ENCODE peak calls at places on chromosomes 2 and 18, in eight cellular contexts. One of them, this sample, is unnamed.

GRCh38 chr18:36296591-36297418 is 708 bp upstream of the FHOD3 start:
- DNase-seq in myocyte: peak
- DNase-seq in SK-MEL-5: peak
- DNase-seq in ELR: peak
- DNase-seq in COR-L47: peak
- DNase-seq in CD8-positive, alpha-beta T cell: no peak
- DNase-seq in kidney glomerular epithelial cell: peak
- DNase-seq in A172: peak
- DNase-seq in this sample: peak

GRCh38 chr2:225100856-225101294 is 58.6 kb upstream of the DOCK10 start:
- DNase-seq in myocyte: peak
- DNase-seq in SK-MEL-5: no peak
- DNase-seq in ELR: peak
- DNase-seq in COR-L47: no peak
- DNase-seq in CD8-positive, alpha-beta T cell: no peak
- DNase-seq in kidney glomerular epithelial cell: peak
- DNase-seq in A172: peak
- DNase-seq in this sample: no peak

GRCh38 chr18:59560556-59560955 is 136.7 kb downstream of the CCBE1 start:
- DNase-seq in myocyte: no peak
- DNase-seq in SK-MEL-5: no peak
- DNase-seq in ELR: no peak
- DNase-seq in COR-L47: no peak
- DNase-seq in CD8-positive, alpha-beta T cell: no peak
- DNase-seq in kidney glomerular epithelial cell: no peak
- DNase-seq in A172: no peak
- DNase-seq in this sample: no peak

GRCh38 chr18:3529597-3529996 is 79.6 kb downstream of the TGIF1 start:
- DNase-seq in myocyte: peak
- DNase-seq in SK-MEL-5: no peak
- DNase-seq in ELR: no peak
- DNase-seq in COR-L47: no peak
- DNase-seq in CD8-positive, alpha-beta T cell: no peak
- DNase-seq in kidney glomerular epithelial cell: no peak
- DNase-seq in A172: no peak
- DNase-seq in this sample: no peak

GRCh38 chr2:6922201-6922656 is 5.0 kb downstream of the RNF144A start:
- DNase-seq in myocyte: no peak
- DNase-seq in SK-MEL-5: peak
- DNase-seq in ELR: no peak
- DNase-seq in COR-L47: peak
- DNase-seq in CD8-positive, alpha-beta T cell: no peak
- DNase-seq in kidney glomerular epithelial cell: no peak
- DNase-seq in A172: peak
- DNase-seq in this sample: peak

GRCh38 chr2:73952499-73953446 is 26.1 kb downstream of the DGUOK start:
- DNase-seq in myocyte: no peak
- DNase-seq in SK-MEL-5: peak
- DNase-seq in ELR: peak
- DNase-seq in COR-L47: no peak
- DNase-seq in CD8-positive, alpha-beta T cell: no peak
- DNase-seq in kidney glomerular epithelial cell: no peak
- DNase-seq in A172: peak
- DNase-seq in this sample: no peak

GRCh38 chr2:227395556-227395955 is 7.8 kb upstream of the SCYGR1 start:
- DNase-seq in myocyte: no peak
- DNase-seq in SK-MEL-5: no peak
- DNase-seq in ELR: peak
- DNase-seq in COR-L47: no peak
- DNase-seq in CD8-positive, alpha-beta T cell: no peak
- DNase-seq in kidney glomerular epithelial cell: no peak
- DNase-seq in A172: no peak
- DNase-seq in this sample: no peak

GRCh38 chr18:53753616-53754015 is 470.9 kb downstream of the MBD2 start:
- DNase-seq in myocyte: no peak
- DNase-seq in SK-MEL-5: no peak
- DNase-seq in ELR: no peak
- DNase-seq in COR-L47: peak
- DNase-seq in CD8-positive, alpha-beta T cell: no peak
- DNase-seq in kidney glomerular epithelial cell: no peak
- DNase-seq in A172: no peak
- DNase-seq in this sample: no peak

GRCh38 chr18:8081872-8082553 is 514.9 kb downstream of the PTPRM start:
- DNase-seq in myocyte: no peak
- DNase-seq in SK-MEL-5: no peak
- DNase-seq in ELR: no peak
- DNase-seq in COR-L47: peak
- DNase-seq in CD8-positive, alpha-beta T cell: no peak
- DNase-seq in kidney glomerular epithelial cell: no peak
- DNase-seq in A172: no peak
- DNase-seq in this sample: no peak

GRCh38 chr2:96264656-96265348 is 995 bp downstream of the TMEM127 start:
- DNase-seq in myocyte: peak
- DNase-seq in SK-MEL-5: peak
- DNase-seq in ELR: peak
- DNase-seq in COR-L47: peak
- DNase-seq in CD8-positive, alpha-beta T cell: no peak
- DNase-seq in kidney glomerular epithelial cell: no peak
- DNase-seq in A172: no peak
- DNase-seq in this sample: no peak

GRCh38 chr18:36440614-36441013 is 143.1 kb downstream of the FHOD3 start:
- DNase-seq in myocyte: peak
- DNase-seq in SK-MEL-5: no peak
- DNase-seq in ELR: peak
- DNase-seq in COR-L47: no peak
- DNase-seq in CD8-positive, alpha-beta T cell: no peak
- DNase-seq in kidney glomerular epithelial cell: peak
- DNase-seq in A172: peak
- DNase-seq in this sample: no peak

GRCh38 chr2:120013569-120014223 is 819 bp downstream of the EPB41L5 start:
- DNase-seq in myocyte: peak
- DNase-seq in SK-MEL-5: peak
- DNase-seq in ELR: peak
- DNase-seq in COR-L47: no peak
- DNase-seq in CD8-positive, alpha-beta T cell: no peak
- DNase-seq in kidney glomerular epithelial cell: no peak
- DNase-seq in A172: peak
- DNase-seq in this sample: no peak

GRCh38 chr2:135164431-135164830 is 112.3 kb downstream of the RAB3GAP1 start:
- DNase-seq in myocyte: peak
- DNase-seq in SK-MEL-5: peak
- DNase-seq in ELR: peak
- DNase-seq in COR-L47: no peak
- DNase-seq in CD8-positive, alpha-beta T cell: no peak
- DNase-seq in kidney glomerular epithelial cell: peak
- DNase-seq in A172: peak
- DNase-seq in this sample: no peak

GRCh38 chr2:138922973-138923563 is 142.9 kb upstream of the NXPH2 start:
- DNase-seq in myocyte: peak
- DNase-seq in SK-MEL-5: peak
- DNase-seq in ELR: peak
- DNase-seq in COR-L47: peak
- DNase-seq in CD8-positive, alpha-beta T cell: no peak
- DNase-seq in kidney glomerular epithelial cell: no peak
- DNase-seq in A172: peak
- DNase-seq in this sample: no peak

GRCh38 chr2:241914542-241914941 is 45.0 kb downstream of the RTP5 start:
- DNase-seq in myocyte: no peak
- DNase-seq in SK-MEL-5: no peak
- DNase-seq in ELR: no peak
- DNase-seq in COR-L47: no peak
- DNase-seq in CD8-positive, alpha-beta T cell: no peak
- DNase-seq in kidney glomerular epithelial cell: no peak
- DNase-seq in A172: no peak
- DNase-seq in this sample: no peak

GRCh38 chr2:204505488-204505887 is 39.8 kb upstream of the PARD3B start:
- DNase-seq in myocyte: peak
- DNase-seq in SK-MEL-5: no peak
- DNase-seq in ELR: peak
- DNase-seq in COR-L47: no peak
- DNase-seq in CD8-positive, alpha-beta T cell: no peak
- DNase-seq in kidney glomerular epithelial cell: peak
- DNase-seq in A172: peak
- DNase-seq in this sample: no peak

GRCh38 chr2:59034791-59035190 is 793.7 kb upstream of the FANCL start:
- DNase-seq in myocyte: no peak
- DNase-seq in SK-MEL-5: no peak
- DNase-seq in ELR: no peak
- DNase-seq in COR-L47: peak
- DNase-seq in CD8-positive, alpha-beta T cell: no peak
- DNase-seq in kidney glomerular epithelial cell: no peak
- DNase-seq in A172: peak
- DNase-seq in this sample: no peak

GRCh38 chr2:240585101-240585500 is 1.4 kb upstream of the CAPN10 start:
- DNase-seq in myocyte: no peak
- DNase-seq in SK-MEL-5: no peak
- DNase-seq in ELR: no peak
- DNase-seq in COR-L47: no peak
- DNase-seq in CD8-positive, alpha-beta T cell: no peak
- DNase-seq in kidney glomerular epithelial cell: peak
- DNase-seq in A172: no peak
- DNase-seq in this sample: no peak

GRCh38 chr2:73451263-73451972 is 65.8 kb downstream of the ALMS1 start:
- DNase-seq in myocyte: peak
- DNase-seq in SK-MEL-5: no peak
- DNase-seq in ELR: no peak
- DNase-seq in COR-L47: no peak
- DNase-seq in CD8-positive, alpha-beta T cell: no peak
- DNase-seq in kidney glomerular epithelial cell: no peak
- DNase-seq in A172: no peak
- DNase-seq in this sample: no peak

This sample was measured in iPS-NIHi11.